ENCODE peak calls at places on chromosomes 3 and 15, in six cellular contexts. W is neuronal stem cell, O is H9, Z is mesenchymal stem cell, K is H1, L is trophoblast cell. F is an unnamed sample.
A peak's percentile ranks its signal among the peaks of the same experiment; 100 is the strongest.

GRCh38 chr3:151322549-151322948 is 5.9 kb upstream of the GPR87 start:
- DNase-seq in W (no peak), O (no peak), Z (no peak), K (no peak), L (no peak), F (no peak)

GRCh38 chr3:87101873-87102272 is 110.9 kb upstream of the VGLL3 start:
- DNase-seq in W (no peak), O (no peak), Z (no peak), K (no peak), L (peak; percentile 57), F (no peak)

GRCh38 chr3:151282921-151283320 is 4.6 kb upstream of the P2RY14 start:
- DNase-seq in W (peak; percentile 38), O (no peak), Z (peak; percentile 77), K (no peak), L (no peak), F (peak; percentile 83)

GRCh38 chr3:127706785-127707351 is 34.1 kb downstream of the ABTB1 start:
- DNase-seq in W (no peak), O (peak; percentile 24), Z (no peak), K (no peak), L (no peak), F (no peak)

GRCh38 chr3:38247366-38248035 is 18.1 kb upstream of the SLC22A13 start:
- DNase-seq in W (no peak), O (no peak), Z (peak; percentile 82), K (no peak), L (no peak), F (peak; percentile 93)

GRCh38 chr15:101153801-101154656 is 97.8 kb downstream of the CHSY1 start:
- DNase-seq in W (no peak), O (no peak), Z (no peak), K (no peak), L (no peak), F (no peak)

GRCh38 chr3:45134758-45135521 is 11.2 kb downstream of the CDCP1 start:
- DNase-seq in W (no peak), O (no peak), Z (no peak), K (no peak), L (no peak), F (peak; percentile 67)

GRCh38 chr3:52385157-52385556 is 59.7 kb downstream of the SEMA3G start:
- DNase-seq in W (peak; percentile 66), O (peak; percentile 93), Z (peak; percentile 39), K (peak; percentile 81), L (no peak), F (peak; percentile 41)

GRCh38 chr3:170749185-170749584 is 120.8 kb downstream of the RPL22L1 start:
- DNase-seq in W (no peak), O (no peak), Z (no peak), K (no peak), L (no peak), F (no peak)

GRCh38 chr3:168336276-168336675 is 240.6 kb upstream of the GOLIM4 start:
- DNase-seq in W (no peak), O (no peak), Z (peak; percentile 23), K (no peak), L (no peak), F (peak; percentile 6)

GRCh38 chr3:171349392-171349791 is 110.8 kb downstream of the TNIK start:
- DNase-seq in W (no peak), O (no peak), Z (peak; percentile 30), K (no peak), L (no peak), F (peak; percentile 18)

GRCh38 chr15:79050341-79050740 is 40.2 kb downstream of the RASGRF1 start:
- DNase-seq in W (no peak), O (no peak), Z (no peak), K (no peak), L (no peak), F (no peak)

GRCh38 chr3:75015280-75015679 is 400.8 kb upstream of the CNTN3 start:
- DNase-seq in W (no peak), O (no peak), Z (no peak), K (no peak), L (no peak), F (no peak)

GRCh38 chr3:69741057-69741830 is 2.0 kb downstream of the MITF start:
- DNase-seq in W (no peak), O (no peak), Z (peak; percentile 37), K (no peak), L (no peak), F (no peak)

GRCh38 chr3:99544819-99545281 is 93.5 kb upstream of the COL8A1 start:
- DNase-seq in W (no peak), O (no peak), Z (peak; percentile 40), K (no peak), L (peak; percentile 81), F (peak; percentile 34)

GRCh38 chr3:37984596-37984995 is 6.0 kb upstream of the VILL start:
- DNase-seq in W (no peak), O (no peak), Z (no peak), K (no peak), L (no peak), F (no peak)

GRCh38 chr3:101962055-101962454 is 112.7 kb downstream of the NFKBIZ start:
- DNase-seq in W (no peak), O (no peak), Z (peak; percentile 23), K (no peak), L (no peak), F (peak; percentile 59)

GRCh38 chr15:67121725-67122600 is 56.6 kb downstream of the SMAD3 start:
- DNase-seq in W (no peak), O (no peak), Z (no peak), K (no peak), L (no peak), F (no peak)

GRCh38 chr15:31469801-31470545 is 143.3 kb downstream of the KLF13 start:
- DNase-seq in W (no peak), O (peak; percentile 9), Z (no peak), K (no peak), L (no peak), F (no peak)

GRCh38 chr3:10522646-10523303 is 17.4 kb upstream of the ATP2B2 start:
- DNase-seq in W (no peak), O (peak; percentile 12), Z (no peak), K (no peak), L (no peak), F (no peak)

GRCh38 chr15:73325191-73325980 is 43.4 kb downstream of the HCN4 start:
- DNase-seq in W (no peak), O (peak; percentile 46), Z (no peak), K (no peak), L (no peak), F (no peak)

GRCh38 chr3:177150970-177151627 is 46.2 kb downstream of the TBL1XR1 start:
- DNase-seq in W (no peak), O (no peak), Z (peak; percentile 81), K (no peak), L (no peak), F (peak; percentile 93)

GRCh38 chr3:114496021-114496434 is 202.2 kb downstream of the TIGIT start:
- DNase-seq in W (no peak), O (no peak), Z (peak; percentile 76), K (no peak), L (peak; percentile 73), F (peak; percentile 72)

GRCh38 chr3:9930804-9931418 is 2.7 kb upstream of the CRELD1 start:
- DNase-seq in W (no peak), O (no peak), Z (peak; percentile 23), K (no peak), L (no peak), F (no peak)

GRCh38 chr3:16522820-16523219 is 9.3 kb upstream of the RFTN1 start:
- DNase-seq in W (no peak), O (no peak), Z (no peak), K (no peak), L (no peak), F (no peak)
- H4K91ac ChIP-seq in W (no peak overlapping the region), O (no peak overlapping the region), Z (no peak overlapping the region), K (no peak overlapping the region), L (no peak overlapping the region), F (no peak overlapping the region)

GRCh38 chr3:79761441-79761840 is 6.4 kb downstream of the ROBO1 start:
- DNase-seq in W (no peak), O (no peak), Z (no peak), K (no peak), L (no peak), F (no peak)
- H4K91ac ChIP-seq in W (no peak overlapping the region), O (no peak overlapping the region), Z (no peak overlapping the region), K (no peak overlapping the region), L (no peak overlapping the region), F (no peak overlapping the region)

DNA sequence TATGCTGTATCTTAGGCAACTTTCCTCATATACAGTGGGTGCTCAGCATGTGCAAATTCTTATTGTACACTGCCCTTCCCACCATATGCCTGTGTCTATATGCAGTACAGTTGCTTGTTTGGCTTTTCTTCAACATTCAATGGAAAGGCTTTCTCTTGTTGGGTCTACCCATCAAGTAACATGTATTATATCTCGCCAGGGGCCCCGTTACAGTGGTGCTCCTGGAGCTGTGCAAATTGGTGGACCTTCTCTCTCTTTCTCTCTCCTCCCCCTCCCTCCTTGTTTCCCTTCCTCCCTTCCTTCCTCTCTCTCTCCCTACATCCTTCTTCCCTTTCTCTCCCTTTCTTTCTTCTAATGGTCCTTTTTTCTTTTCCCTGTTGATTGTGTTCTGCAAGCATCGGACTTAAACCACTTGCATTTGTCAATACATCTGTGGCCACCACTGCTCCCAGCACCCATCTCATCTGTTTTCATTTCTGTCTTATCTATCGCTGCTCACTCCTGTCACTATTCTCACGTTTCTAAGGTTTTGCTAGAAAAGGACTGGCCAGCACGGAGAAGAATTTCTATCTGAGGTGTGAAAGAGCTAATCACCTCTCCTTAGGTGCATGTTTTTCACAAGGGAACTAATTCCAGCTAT is 35.3 kb downstream of the TGFBR2 start:
- DNase-seq in W (no peak), O (no peak), Z (no peak), K (no peak), L (no peak), F (no peak)
- H4K91ac ChIP-seq in W (no peak overlapping the region), O (no peak overlapping the region), Z (no peak overlapping the region), K (no peak overlapping the region), L (no peak overlapping the region), F (no peak overlapping the region)

GRCh38 chr3:63413523-63413922 is 135.4 kb downstream of the SYNPR start:
- DNase-seq in W (no peak), O (no peak), Z (no peak), K (no peak), L (no peak), F (no peak)
- H4K91ac ChIP-seq in W (no peak overlapping the region), O (no peak overlapping the region), Z (no peak overlapping the region), K (peak overlapping the region; percentile 68), L (no peak overlapping the region), F (no peak overlapping the region)

GRCh38 chr3:143749926-143750325 is 98.3 kb downstream of the SLC9A9 start:
- DNase-seq in W (no peak), O (no peak), Z (no peak), K (no peak), L (no peak), F (no peak)
- H4K91ac ChIP-seq in W (no peak overlapping the region), O (no peak overlapping the region), Z (no peak overlapping the region), K (no peak overlapping the region), L (no peak overlapping the region), F (no peak overlapping the region)

GRCh38 chr15:47404877-47405276 is 312.4 kb upstream of the SEMA6D start:
- DNase-seq in W (no peak), O (peak; percentile 37), Z (no peak), K (no peak), L (no peak), F (no peak)
- H4K91ac ChIP-seq in W (no peak overlapping the region), O (no peak overlapping the region), Z (no peak overlapping the region), K (no peak overlapping the region), L (no peak overlapping the region), F (no peak overlapping the region)